ENCODE peak calls at places on chromosomes 4 and X, in eight cellular contexts. D is tibial artery; K is mammary epithelial cell; V is aorta; G is CD14-positive monocyte; Y is adipocyte; P is brain microvascular endothelial cell; H is effector memory CD8-positive, alpha-beta T cell. L is an unnamed sample.

GRCh38 chr4:84878090-84878489 is 88.4 kb downstream of the WDFY3 start:
- DNase-seq in D (no peak), K (peak), V (no peak), G (no peak), Y (peak), P (peak), H (no peak), L (peak)

GRCh38 chr4:152117501-152117900 is 356.7 kb upstream of the GATB start:
- DNase-seq in D (no peak), K (no peak), V (no peak), G (no peak), Y (no peak), P (no peak), H (no peak), L (no peak)

GRCh38 chr4:6758732-6759131 is 23.8 kb upstream of the KIAA0232 start:
- DNase-seq in D (no peak), K (no peak), V (no peak), G (no peak), Y (no peak), P (no peak), H (no peak), L (no peak)

GRCh38 chrX:134452591-134452990 is 7.4 kb upstream of the HPRT1 start:
- DNase-seq in D (no peak), K (peak), V (no peak), G (no peak), Y (no peak), P (no peak), H (no peak), L (no peak)

GRCh38 chrX:132948648-132949260 is 9.7 kb downstream of the HS6ST2 start:
- DNase-seq in D (no peak), K (no peak), V (no peak), G (no peak), Y (no peak), P (no peak), H (no peak), L (no peak)

GRCh38 chr4:74415602-74416300 is 29.2 kb upstream of the AREG start:
- DNase-seq in D (no peak), K (peak), V (no peak), G (no peak), Y (no peak), P (no peak), H (no peak), L (no peak)

GRCh38 chr4:2353222-2354107 is 65.0 kb downstream of the ZFYVE28 start:
- DNase-seq in D (peak), K (no peak), V (no peak), G (no peak), Y (no peak), P (no peak), H (no peak), L (no peak)

GRCh38 chrX:63275127-63275526 is 76.0 kb downstream of the SPIN4 start:
- DNase-seq in D (no peak), K (peak), V (peak), G (no peak), Y (peak), P (peak), H (peak), L (no peak)

GRCh38 chr4:76690091-76690905 is 207.6 kb downstream of the SOWAHB start:
- DNase-seq in D (no peak), K (peak), V (no peak), G (no peak), Y (peak), P (no peak), H (no peak), L (no peak)

GRCh38 chrX:134622813-134623185 is 35.5 kb downstream of the PLAC1 start:
- DNase-seq in D (no peak), K (peak), V (no peak), G (no peak), Y (no peak), P (no peak), H (no peak), L (no peak)

GRCh38 chrX:110125435-110125834 is 122.5 kb downstream of the TMEM164 start:
- DNase-seq in D (no peak), K (no peak), V (no peak), G (no peak), Y (peak), P (no peak), H (no peak), L (no peak)